ENCODE peak calls at places on chromosomes 4 and X, in eight cellular contexts. S is progenitor cell of endocrine pancreas; N is naive thymus-derived CD4-positive, alpha-beta T cell; I is fibroblast of the aortic adventitia; R is stimulated activated CD4-positive, alpha-beta T cell treated with anti-CD3 and anti-CD28 coated beads, Interleukin-15, amount 100 ng/mL, for 48 hours; L is NCI-H2227 treated with DMSO at 0.1 percent for 48 hours; D is NAMALWA; H is psoas muscle. T is an unnamed sample.

GRCh38 chr4:185470503-185471195 is 884 bp downstream of the CCDC110 start:
- DNase-seq in S (peak), N (peak), I (peak), R (no peak), L (no peak), D (peak), H (peak), T (no peak)

GRCh38 chr4:59597536-59598232 is 1602.4 kb upstream of the ADGRL3 start:
- DNase-seq in S (no peak), N (no peak), I (peak), R (no peak), L (no peak), D (no peak), H (no peak), T (no peak)

GRCh38 chr4:34939073-34939472 is 1305.2 kb downstream of the ARAP2 start:
- DNase-seq in S (no peak), N (no peak), I (no peak), R (no peak), L (no peak), D (no peak), H (no peak), T (no peak)

GRCh38 chrX:56802921-56803848 is 74.1 kb downstream of the NBDY start:
- DNase-seq in S (peak), N (peak), I (peak), R (peak), L (peak), D (peak), H (peak), T (peak)

GRCh38 chrX:154720067-154720466 is 30.8 kb downstream of the GAB3 start:
- DNase-seq in S (no peak), N (no peak), I (no peak), R (no peak), L (no peak), D (no peak), H (no peak), T (no peak)

GRCh38 chrX:105533951-105534350 is 288.4 kb upstream of the NRK start:
- DNase-seq in S (no peak), N (no peak), I (peak), R (no peak), L (no peak), D (no peak), H (no peak), T (no peak)

GRCh38 chr4:158013858-158014257 is 159.0 kb downstream of the GASK1B start:
- DNase-seq in S (no peak), N (no peak), I (peak), R (no peak), L (no peak), D (no peak), H (no peak), T (no peak)

GRCh38 chrX:100407147-100407783 is 2.8 kb downstream of the PCDH19 start:
- DNase-seq in S (no peak), N (no peak), I (no peak), R (no peak), L (no peak), D (no peak), H (no peak), T (no peak)

GRCh38 chr4:17111959-17112659 is 213.7 kb upstream of the LDB2 start:
- DNase-seq in S (no peak), N (no peak), I (no peak), R (no peak), L (no peak), D (peak), H (no peak), T (no peak)

GRCh38 chr4:22713841-22714240 is 21.1 kb downstream of the GBA3 start:
- DNase-seq in S (no peak), N (no peak), I (no peak), R (no peak), L (no peak), D (no peak), H (no peak), T (no peak)

GRCh38 chr4:185993328-185993973 is 75.5 kb upstream of the TLR3 start:
- DNase-seq in S (no peak), N (no peak), I (no peak), R (no peak), L (no peak), D (no peak), H (no peak), T (no peak)

GRCh38 chr4:175824110-175824509 is 12.0 kb upstream of the GPM6A start:
- DNase-seq in S (no peak), N (no peak), I (no peak), R (no peak), L (no peak), D (peak), H (no peak), T (no peak)

GRCh38 chr4:43146198-43146597 is 253.7 kb downstream of the GRXCR1 start:
- DNase-seq in S (no peak), N (no peak), I (no peak), R (no peak), L (no peak), D (no peak), H (no peak), T (no peak)

GRCh38 chr4:186030795-186031194 is 38.2 kb upstream of the TLR3 start:
- DNase-seq in S (no peak), N (no peak), I (no peak), R (no peak), L (no peak), D (no peak), H (no peak), T (no peak)

GRCh38 chr4:181418491-181418890 is 824.7 kb upstream of the TENM3 start:
- DNase-seq in S (no peak), N (no peak), I (no peak), R (no peak), L (no peak), D (no peak), H (no peak), T (no peak)

GRCh38 chr4:112038861-112039260 is 106.4 kb upstream of the FAM241A start:
- DNase-seq in S (no peak), N (no peak), I (peak), R (no peak), L (no peak), D (no peak), H (no peak), T (no peak)

GRCh38 chr4:36841583-36842326 is 402.8 kb upstream of the NWD2 start:
- DNase-seq in S (no peak), N (no peak), I (peak), R (no peak), L (no peak), D (no peak), H (no peak), T (no peak)

GRCh38 chr4:90171491-90171890 is 44.3 kb downstream of the CCSER1 start:
- DNase-seq in S (no peak), N (no peak), I (no peak), R (no peak), L (no peak), D (no peak), H (no peak), T (no peak)

GRCh38 chr4:13522282-13523104 is 21.8 kb downstream of the NKX3-2 start:
- DNase-seq in S (no peak), N (no peak), I (no peak), R (no peak), L (no peak), D (no peak), H (no peak), T (no peak)

GRCh38 chrX:13159886-13160285 is 115.5 kb upstream of the FAM9C start:
- DNase-seq in S (no peak), N (no peak), I (peak), R (no peak), L (no peak), D (no peak), H (no peak), T (no peak)

GRCh38 chrX:31593353-31593752 is 521.5 kb upstream of the FTHL17 start:
- DNase-seq in S (no peak), N (no peak), I (no peak), R (no peak), L (no peak), D (no peak), H (no peak), T (no peak)

GRCh38 chrX:151789179-151789800 is 54.7 kb downstream of the CNGA2 start:
- DNase-seq in S (no peak), N (no peak), I (peak), R (no peak), L (no peak), D (no peak), H (peak), T (no peak)

GRCh38 chr4:118969359-118969758 is 80.7 kb downstream of the SYNPO2 start:
- DNase-seq in S (no peak), N (no peak), I (peak), R (no peak), L (peak), D (peak), H (peak), T (no peak)